ENCODE peak calls at places on chromosomes 11 and 22, in six cellular contexts. P is GM23338; T is CD8-positive, alpha-beta T cell; D is H9; A is body of pancreas; S is PC-9. N is an unnamed sample.

GRCh38 chr22:24144056-24144455 is 37.2 kb upstream of the SUSD2 start:
- DNase-seq in T (no peak), P (no peak), S (no peak), D (no peak), A (no peak), N (no peak)

GRCh38 chr11:17208257-17208999 is 642 bp upstream of the PIK3C2A start:
- DNase-seq in S (peak), T (no peak), A (peak), D (peak), P (peak), N (peak)

GRCh38 chr11:119103793-119104192 is 2.1 kb upstream of the DPAGT1 start:
- DNase-seq in P (no peak), S (no peak), D (no peak), T (no peak), A (no peak), N (no peak)

GRCh38 chr11:110134120-110134519 is 40.9 kb downstream of the ZC3H12C start:
- DNase-seq in P (no peak), A (no peak), S (peak), D (no peak), T (no peak), N (no peak)

GRCh38 chr11:69205929-69206612 is 50.3 kb downstream of the SMIM38 start:
- DNase-seq in T (no peak), P (no peak), S (no peak), A (no peak), D (no peak), N (no peak)

GRCh38 chr22:49966716-49967332 is 6.3 kb downstream of the PIM3 start:
- DNase-seq in A (peak), T (no peak), P (no peak), D (peak), S (no peak), N (no peak)

GRCh38 chr11:114340311-114341131 is 44.3 kb downstream of the NNMT start:
- DNase-seq in D (peak), P (peak), A (peak), T (no peak), S (peak), N (peak)

GRCh38 chr11:10796191-10796590 is 12.5 kb downstream of the EIF4G2 start:
- DNase-seq in A (no peak), T (no peak), D (no peak), P (no peak), S (no peak), N (no peak)

GRCh38 chr22:50267591-50268390 is 2.4 kb downstream of the MAPK11 start:
- DNase-seq in T (no peak), D (peak), P (peak), S (no peak), A (peak), N (peak)

GRCh38 chr11:46322759-46323158 is 24.5 kb upstream of the DGKZ start:
- DNase-seq in T (no peak), D (peak), A (no peak), S (no peak), P (peak), N (no peak)

GRCh38 chr11:122995526-122995925 is 13.9 kb upstream of the BSX start:
- DNase-seq in P (no peak), D (no peak), A (no peak), T (no peak), S (no peak), N (no peak)

GRCh38 chr22:39579909-39580571 is 9.5 kb downstream of the CACNA1I start:
- DNase-seq in T (no peak), P (peak), A (no peak), D (no peak), S (no peak), N (no peak)

GRCh38 chr11:130528862-130529261 is 80.4 kb downstream of the ADAMTS15 start:
- DNase-seq in T (no peak), P (no peak), S (no peak), A (no peak), D (no peak), N (no peak)

GRCh38 chr22:35580351-35581022 is 36.6 kb downstream of the MB start:
- DNase-seq in D (no peak), A (no peak), T (no peak), P (no peak), S (no peak), N (no peak)

GRCh38 chr22:35582218-35582860 is 34.8 kb downstream of the MB start:
- DNase-seq in T (no peak), S (no peak), D (no peak), A (no peak), P (no peak), N (no peak)

GRCh38 chr22:35581023-35581413 is 36.1 kb downstream of the MB start:
- DNase-seq in A (no peak), S (no peak), T (no peak), D (no peak), P (no peak), N (no peak)

GRCh38 chr22:35586771-35587170 is 30.4 kb downstream of the MB start:
- DNase-seq in D (no peak), S (no peak), A (no peak), P (no peak), T (no peak), N (no peak)

GRCh38 chr22:35582861-35583670 is 34.1 kb downstream of the MB start:
- DNase-seq in A (peak), T (peak), P (peak), S (peak), D (peak), N (peak)
- TF ChIP-seq CTCF in A (peak), T (peak), P (peak), S (peak), D (peak), N (peak)

DNA sequence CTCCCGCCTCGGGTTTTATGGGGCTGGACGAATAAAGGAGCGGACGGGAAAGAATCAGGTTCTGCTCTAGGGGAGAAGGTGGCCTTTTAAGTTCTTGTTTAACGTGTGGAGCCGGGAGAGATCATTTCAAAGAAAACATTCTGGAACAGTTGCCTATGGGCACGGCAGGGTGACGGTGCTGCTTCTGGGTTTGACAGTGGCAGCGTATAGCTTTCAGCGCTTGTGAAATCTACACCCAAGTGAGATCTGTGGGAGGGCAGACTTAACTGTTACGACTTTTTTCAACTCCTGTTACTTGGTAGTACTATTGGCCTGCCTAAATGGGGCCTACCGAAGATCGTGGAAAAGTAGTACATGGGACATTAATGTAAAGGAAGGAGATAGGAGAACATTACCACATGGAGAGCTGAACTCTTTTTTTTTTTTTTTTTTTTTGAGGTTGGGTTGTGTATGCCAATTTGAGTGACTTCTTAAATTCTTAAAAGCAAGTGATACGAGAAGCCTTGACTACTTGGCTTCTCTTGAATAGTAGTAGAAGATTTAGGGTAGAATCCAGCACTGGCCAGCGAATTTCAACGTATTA is 745 bp downstream of the USP47 start:
- DNase-seq in A (peak), S (peak), T (peak), P (peak), D (no peak), N (peak)
- H3K27ac ChIP-seq in A (peak), S (peak), T (peak), P (peak), D (no peak), N (peak)

GRCh38 chr11:82908311-82908710 is 6.8 kb downstream of the DDIAS start:
- DNase-seq in T (no peak), A (no peak), P (peak), D (no peak), S (peak), N (no peak)

GRCh38 chr11:82906931-82907330 is 5.4 kb downstream of the DDIAS start:
- DNase-seq in T (no peak), A (no peak), S (peak), P (no peak), D (no peak), N (no peak)

GRCh38 chr11:82903843-82904586 is 2.5 kb downstream of the DDIAS start:
- DNase-seq in A (no peak), T (no peak), D (no peak), P (no peak), S (peak), N (no peak)

GRCh38 chr11:82907376-82907775 is 5.8 kb downstream of the DDIAS start:
- DNase-seq in S (no peak), A (no peak), D (no peak), P (no peak), T (no peak), N (no peak)

DNA sequence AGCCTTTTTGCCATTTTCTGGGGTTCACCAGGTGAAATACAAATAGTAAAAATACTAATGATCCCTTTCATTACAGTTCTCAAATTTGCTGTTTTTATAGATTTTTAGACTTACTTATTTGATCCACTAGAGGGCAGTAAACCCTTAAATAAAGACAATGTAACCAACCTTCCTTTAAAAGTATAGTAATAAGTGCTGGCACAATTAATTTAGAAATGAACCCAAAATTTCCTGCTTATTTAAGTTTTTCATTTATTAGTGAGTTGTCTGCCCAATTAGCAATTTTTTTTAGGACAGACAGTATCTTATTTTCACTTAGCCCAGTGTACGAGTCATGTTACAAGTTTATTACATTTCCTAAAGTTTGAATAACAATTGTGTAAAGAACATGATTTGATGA is 4.7 kb downstream of the DDIAS start:
- DNase-seq in P (peak), T (no peak), A (no peak), D (no peak), S (peak), N (peak)
- TF ChIP-seq CTCF in P (peak), T (peak), A (no peak), D (peak), S (peak), N (peak)

GRCh38 chr11:125300791-125301218 is 136.3 kb downstream of the PKNOX2 start:
- DNase-seq in P (no peak), D (no peak), A (no peak), T (no peak), S (peak), N (peak)
- H3K27ac ChIP-seq in P (no peak), D (no peak), A (peak), T (no peak), S (peak), N (peak)

GRCh38 chr11:13487661-13488030 is 8.2 kb downstream of the PTH start:
- DNase-seq in T (no peak), A (peak), S (no peak), D (peak), P (peak), N (no peak)

GRCh38 chr11:13486926-13487660 is 8.7 kb downstream of the PTH start:
- DNase-seq in S (no peak), A (peak), P (peak), D (peak), T (peak), N (no peak)
- TF ChIP-seq CTCF in S (no peak), A (peak), P (peak), D (peak), T (peak), N (no peak)

GRCh38 chr11:43788394-43788793 is 92.2 kb upstream of the ALKBH3 start:
- DNase-seq in D (no peak), A (no peak), S (no peak), T (no peak), P (no peak), N (no peak)
- H3K27ac ChIP-seq in D (no peak), A (no peak), S (no peak), T (no peak), P (no peak), N (no peak)

GRCh38 chr22:35355744-35356420 is 25.0 kb upstream of the HMOX1 start:
- DNase-seq in D (no peak), A (no peak), P (no peak), T (no peak), S (no peak), N (no peak)
- TF ChIP-seq CTCF in D (no peak), A (no peak), P (no peak), T (no peak), S (no peak), N (no peak)

GRCh38 chr22:30574095-30574981 is at the start of gene GAL3ST1:
- DNase-seq in P (peak), D (peak), T (no peak), S (no peak), A (peak), N (no peak)

GRCh38 chr22:30573594-30574094 is 821 bp downstream of the GAL3ST1 start:
- DNase-seq in S (no peak), P (peak), D (no peak), A (peak), T (no peak), N (no peak)

GRCh38 chr22:30572840-30573593 is 1.4 kb downstream of the GAL3ST1 start:
- DNase-seq in P (no peak), D (no peak), A (no peak), T (no peak), S (no peak), N (no peak)

GRCh38 chr22:30575859-30576258 is 1.4 kb upstream of the GAL3ST1 start:
- DNase-seq in A (peak), P (no peak), T (no peak), S (no peak), D (no peak), N (no peak)

DNA sequence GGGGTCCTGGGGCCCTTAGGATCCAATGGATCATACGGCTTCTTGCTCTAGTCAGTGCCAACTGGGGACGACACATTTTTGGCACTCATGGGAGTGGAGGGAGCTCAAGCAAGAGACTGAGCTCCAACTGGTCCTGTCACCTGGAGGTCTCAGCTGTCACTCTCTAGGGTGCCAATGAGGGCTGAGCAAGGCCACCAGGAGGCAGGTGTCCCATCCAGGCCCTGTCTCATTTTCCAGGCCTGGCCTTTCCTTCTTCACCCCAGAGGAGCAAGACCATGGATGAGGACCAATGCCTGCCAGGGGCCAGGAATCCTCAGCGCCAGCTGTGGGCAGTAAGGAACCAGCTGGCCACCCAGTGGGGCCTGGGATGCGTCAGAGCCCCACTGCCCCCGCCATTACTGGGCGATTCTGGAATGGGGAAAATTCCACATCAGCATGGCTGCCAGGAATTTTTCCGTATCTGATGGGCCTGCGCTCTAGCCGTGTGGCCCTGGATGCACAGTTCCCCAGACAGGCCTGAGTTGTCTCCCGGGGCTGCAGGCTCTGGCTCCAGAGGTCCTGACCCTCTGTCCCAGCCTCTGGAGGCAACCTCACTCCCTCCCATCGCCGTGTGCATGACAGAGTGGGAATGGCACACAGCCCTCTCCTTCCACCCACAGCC is 676 bp upstream of the GAL3ST1 start:
- DNase-seq in P (peak), T (no peak), D (peak), A (peak), S (no peak), N (no peak)
- H3K27ac ChIP-seq in P (no peak), T (no peak), D (no peak), A (peak), S (no peak), N (peak)